ENCODE peak calls at places on chromosome 22, in four cellular contexts. X, H, T and Q are unnamed samples.

GRCh38 chr22:38257170-38257569 is 15.6 kb downstream of the TMEM184B start:
- DNase-seq in X (no peak), H (no peak), T (no peak), Q (no peak)

GRCh38 chr22:31945478-31945815 is 1.1 kb downstream of the YWHAH start:
- DNase-seq in H (no peak), T (no peak), X (peak; percentile 19), Q (no peak)

GRCh38 chr22:37284807-37285355 is 2.6 kb downstream of the CYTH4 start:
- DNase-seq in T (peak; percentile 39), X (no peak), H (no peak), Q (no peak)

GRCh38 chr22:43168416-43169309 is 17.3 kb downstream of the TSPO start:
- DNase-seq in X (no peak), H (no peak), T (no peak), Q (no peak)

GRCh38 chr22:27489265-27489675 is 312.3 kb downstream of the MN1 start:
- DNase-seq in H (no peak), X (peak; percentile 91), T (no peak), Q (no peak)

GRCh38 chr22:19514831-19515565 is 9.2 kb downstream of the CLDN5 start:
- DNase-seq in T (no peak), H (no peak), X (no peak), Q (no peak)

GRCh38 chr22:50502628-50503474 is 4.7 kb downstream of the LMF2 start:
- DNase-seq in H (no peak), X (peak; percentile 16), T (no peak), Q (no peak)

GRCh38 chr22:20899827-20900423 is 17.3 kb upstream of the CRKL start:
- DNase-seq in X (no peak), T (no peak), H (no peak), Q (no peak)

GRCh38 chr22:30650508-30651116 is 15.0 kb downstream of the SLC35E4 start:
- DNase-seq in X (no peak), H (no peak), T (no peak), Q (no peak)

GRCh38 chr22:39994046-39994565 is 648 bp upstream of the FAM83F start:
- DNase-seq in T (no peak), H (no peak), X (no peak), Q (no peak)

GRCh38 chr22:50056214-50056972 is 1.7 kb downstream of the TTLL8 start:
- DNase-seq in T (no peak), X (no peak), H (no peak), Q (no peak)

GRCh38 chr22:42399315-42400271 is 32.6 kb downstream of the NFAM1 start:
- DNase-seq in T (peak; percentile 92), H (no peak), X (peak; percentile 29), Q (no peak)

GRCh38 chr22:43110444-43110926 is at the start of gene BIK:
- DNase-seq in T (peak; percentile 75), X (peak; percentile 52), H (no peak), Q (no peak)

GRCh38 chr22:47698906-47699305 is 936.5 kb downstream of the TBC1D22A start:
- DNase-seq in T (no peak), X (no peak), H (no peak), Q (no peak)

GRCh38 chr22:49183826-49184216 is 643.9 kb downstream of the BRD1 start:
- DNase-seq in X (no peak), H (no peak), T (no peak), Q (no peak)

GRCh38 chr22:47163876-47164513 is 401.5 kb downstream of the TBC1D22A start:
- DNase-seq in H (no peak), T (no peak), X (peak; percentile 9), Q (no peak)

GRCh38 chr22:24819487-24819886 is 13.5 kb downstream of the SGSM1 start:
- DNase-seq in T (no peak), X (no peak), H (no peak), Q (no peak)

GRCh38 chr22:27989758-27990450 is 70.8 kb upstream of the PITPNB start:
- DNase-seq in T (no peak), H (no peak), X (no peak), Q (no peak)

GRCh38 chr22:41273128-41273527 is 12.9 kb downstream of the RANGAP1 start:
- DNase-seq in H (no peak), T (no peak), X (no peak), Q (peak; percentile 60)

GRCh38 chr22:38228873-38229740 is 27.3 kb downstream of the MAFF start:
- DNase-seq in H (no peak), X (peak; percentile 80), T (no peak), Q (peak; percentile 76)

GRCh38 chr22:40345271-40345670 is 1.0 kb upstream of the ADSL start:
- DNase-seq in X (no peak), H (no peak), T (no peak), Q (peak; percentile 64)

GRCh38 chr22:37358917-37359316 is 68.4 kb downstream of the ELFN2 start:
- DNase-seq in X (no peak), T (no peak), H (no peak), Q (no peak)

GRCh38 chr22:42794551-42795510 is 62.2 kb downstream of the ARFGAP3 start:
- DNase-seq in H (no peak), X (no peak), T (peak; percentile 26), Q (no peak)

GRCh38 chr22:50418624-50419023 is 56.2 kb downstream of the SBF1 start:
- DNase-seq in T (no peak), H (no peak), X (no peak), Q (no peak)

GRCh38 chr22:23531966-23532735 is 47.9 kb downstream of the IGLL1 start:
- DNase-seq in H (no peak), T (no peak), X (no peak), Q (no peak)
- H3K4me1 ChIP-seq in H (peaks cover 7% of the 10 kb centered on the region), T (peaks cover 39% of the 10 kb centered on the region), X (peaks cover 14% of the 10 kb centered on the region), Q (no peaks in the 10 kb centered on the region)

GRCh38 chr22:46117206-46118199 is 32.8 kb upstream of the PPARA start:
- DNase-seq in T (no peak), H (no peak), X (no peak), Q (no peak)

GRCh38 chr22:46115755-46116490 is 34.4 kb upstream of the PPARA start:
- DNase-seq in X (no peak), T (no peak), H (no peak), Q (no peak)

GRCh38 chr22:46114518-46115387 is 35.6 kb upstream of the PPARA start:
- DNase-seq in T (no peak), H (no peak), X (peak; percentile 60), Q (no peak)

GRCh38 chr22:46115388-46115678 is 35.0 kb upstream of the PPARA start:
- DNase-seq in H (no peak), X (no peak), T (no peak), Q (no peak)

DNA sequence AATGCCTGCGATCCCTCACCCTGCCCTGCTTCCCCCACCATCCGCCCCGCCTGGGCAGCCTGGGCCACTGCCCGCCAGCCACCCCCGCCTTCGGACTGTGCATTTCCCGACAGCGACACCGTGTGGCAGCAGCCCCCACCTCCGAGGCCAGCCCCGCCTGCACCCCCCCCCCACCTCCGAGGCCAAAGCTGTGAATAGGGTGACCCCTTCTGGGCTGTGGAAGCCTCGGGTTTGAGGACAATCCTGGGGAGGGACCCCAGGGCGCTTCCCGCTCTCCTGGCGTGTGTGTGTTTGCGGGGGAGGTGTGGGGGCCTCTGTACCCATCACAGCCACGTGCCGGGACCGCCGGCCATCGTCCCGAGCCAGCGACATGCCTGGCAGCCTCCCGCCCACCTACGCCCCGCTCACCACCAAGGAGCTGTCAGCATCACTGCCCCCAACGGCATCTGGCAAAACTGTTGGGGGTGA is 33.8 kb upstream of the PPARA start:
- DNase-seq in H (no peak), T (peak; percentile 93), X (peak; percentile 96), Q (no peak)
- H3K4me3 ChIP-seq in H (no peak overlapping the region), T (no peak overlapping the region), X (no peak overlapping the region), Q (no peak overlapping the region)

GRCh38 chr22:29277927-29278326 is 9.9 kb downstream of the EWSR1 start:
- DNase-seq in X (peak; percentile 84), H (no peak), T (no peak), Q (no peak)
- H3K4me1 ChIP-seq in X (peaks cover 53% of the 10 kb centered on the region), H (peaks cover under 1% of the 10 kb centered on the region), T (no peaks in the 10 kb centered on the region), Q (no peaks in the 10 kb centered on the region)

GRCh38 chr22:36236338-36237319 is 2.7 kb downstream of the APOL2 start:
- DNase-seq in X (no peak), T (no peak), H (no peak), Q (no peak)
- H3K4me3 ChIP-seq in X (no peak overlapping the region), T (no peak overlapping the region), H (no peak overlapping the region), Q (no peak overlapping the region)

GRCh38 chr22:35860837-35861236 is 143.2 kb downstream of the APOL5 start:
- DNase-seq in X (no peak), T (no peak), H (no peak), Q (no peak)
- H3K4me1 ChIP-seq in X (peaks cover 9% of the 10 kb centered on the region), T (peaks cover 55% of the 10 kb centered on the region), H (no peaks in the 10 kb centered on the region), Q (peaks cover 9% of the 10 kb centered on the region)

GRCh38 chr22:33050614-33051230 is 7.5 kb downstream of the SYN3 start:
- DNase-seq in H (no peak), T (no peak), X (no peak), Q (no peak)

GRCh38 chr22:33053323-33053722 is 4.9 kb downstream of the SYN3 start:
- DNase-seq in T (no peak), H (no peak), X (no peak), Q (no peak)

GRCh38 chr22:33054276-33054675 is 3.9 kb downstream of the SYN3 start:
- DNase-seq in H (no peak), T (no peak), X (no peak), Q (no peak)

GRCh38 chr22:33049125-33049729 is 9.0 kb downstream of the SYN3 start:
- DNase-seq in T (peak; percentile 80), X (peak; percentile 80), H (peak; percentile 46), Q (peak; percentile 5)

GRCh38 chr22:33051960-33052839 is 6.0 kb downstream of the SYN3 start:
- DNase-seq in H (no peak), T (peak; percentile 39), X (no peak), Q (no peak)
- H3K4me3 ChIP-seq in H (no peak overlapping the region), T (no peak overlapping the region), X (no peak overlapping the region), Q (no peak overlapping the region)

GRCh38 chr22:22038178-22038880 is 55.7 kb upstream of the TOP3B start:
- DNase-seq in X (no peak), T (no peak), H (no peak), Q (no peak)
- H3K4me1 ChIP-seq in X (no peaks in the 10 kb centered on the region), T (no peaks in the 10 kb centered on the region), H (no peaks in the 10 kb centered on the region), Q (no peaks in the 10 kb centered on the region)

GRCh38 chr22:46008291-46008690 is 31.3 kb upstream of the WNT7B start:
- DNase-seq in H (no peak), X (no peak), T (no peak), Q (no peak)

GRCh38 chr22:46007848-46008261 is 30.9 kb upstream of the WNT7B start:
- DNase-seq in X (peak; percentile 77), T (no peak), H (no peak), Q (peak; percentile 62)

GRCh38 chr22:46004105-46004866 is 27.3 kb upstream of the WNT7B start:
- DNase-seq in X (no peak), H (no peak), T (no peak), Q (no peak)

GRCh38 chr22:46007003-46007847 is 30.3 kb upstream of the WNT7B start:
- DNase-seq in T (no peak), H (no peak), X (peak; percentile 83), Q (peak; percentile 76)

GRCh38 chr22:46006379-46007002 is 29.5 kb upstream of the WNT7B start:
- DNase-seq in H (no peak), T (peak; percentile 88), X (peak; percentile 93), Q (no peak)
- H3K4me3 ChIP-seq in H (peak overlapping the region; percentile 32), T (no peak overlapping the region), X (no peak overlapping the region), Q (peak overlapping the region; percentile 22)